ENCODE peak calls at places on chromosomes 13 and 19, in five cellular contexts. X is sigmoid colon, P is stomach, I is SK-N-SH, Y is K562. G is an unnamed sample.

GRCh38 chr13:23696610-23697009 is 126.4 kb downstream of the TNFRSF19 start:
- DNase-seq in Y (no peak), P (no peak), X (no peak), I (no peak), G (no peak)

GRCh38 chr19:4467835-4468234 is 4.3 kb upstream of the HDGFL2 start:
- DNase-seq in I (no peak), P (no peak), X (no peak), Y (no peak), G (no peak)

GRCh38 chr13:102405499-102406079 is 3.7 kb upstream of the FGF14 start:
- DNase-seq in I (no peak), Y (no peak), P (no peak), X (no peak), G (no peak)

GRCh38 chr19:28644261-28644660 is 568.7 kb downstream of the UQCRFS1 start:
- DNase-seq in X (no peak), I (no peak), P (no peak), Y (no peak), G (no peak)

GRCh38 chr13:28100149-28101121 is at the start of gene FLT3:
- DNase-seq in X (no peak), I (peak; percentile 59), P (peak; percentile 37), Y (peak; percentile 11), G (peak; percentile 62)

GRCh38 chr13:49927755-49928154 is 8.4 kb downstream of the SPRYD7 start:
- DNase-seq in X (no peak), Y (no peak), I (no peak), P (no peak), G (no peak)

GRCh38 chr13:97502691-97503090 is 68.7 kb downstream of the RAP2A start:
- DNase-seq in P (no peak), Y (no peak), X (no peak), I (no peak), G (no peak)

GRCh38 chr19:2462635-2463421 is 6.1 kb upstream of the LMNB2 start:
- DNase-seq in I (peak; percentile 84), Y (no peak), X (peak; percentile 95), P (peak; percentile 83), G (peak; percentile 82)

GRCh38 chr13:23622991-23623390 is 52.8 kb downstream of the TNFRSF19 start:
- DNase-seq in Y (no peak), X (no peak), P (no peak), I (no peak), G (no peak)

GRCh38 chr13:85698236-85698635 is 101.0 kb downstream of the SLITRK6 start:
- DNase-seq in Y (no peak), I (no peak), P (no peak), X (no peak), G (no peak)

GRCh38 chr13:88701551-88701950 is 1030.4 kb downstream of the SLITRK5 start:
- DNase-seq in X (no peak), Y (no peak), P (no peak), I (no peak), G (no peak)

GRCh38 chr19:33340991-33341390 is 32.5 kb upstream of the CEBPG start:
- DNase-seq in X (no peak), I (no peak), Y (no peak), P (no peak), G (no peak)
- TF ChIP-seq POLR2AphosphoS5 in X (no peak), I (no peak), Y (no peak), P (no peak), G (no peak)

GRCh38 chr19:1213391-1214286 is 8.1 kb downstream of the STK11 start:
- DNase-seq in X (peak; percentile 91), Y (no peak), P (peak; percentile 73), I (peak; percentile 57), G (peak; percentile 78)
- H3K27ac ChIP-seq in X (peak overlapping the region; percentile 77), Y (no peak overlapping the region), P (peak overlapping the region; percentile 88), I (peak overlapping the region; percentile 90), G (peak overlapping the region; percentile 88)

GRCh38 chr19:13600802-13601201 is 94.5 kb upstream of the CACNA1A start:
- DNase-seq in X (no peak), Y (no peak), I (no peak), P (no peak), G (no peak)
- TF ChIP-seq EP300 in X (no peak), Y (no peak), I (no peak), P (no peak), G (no peak)

GRCh38 chr19:14472202-14472961 is 2.8 kb downstream of the PTGER1 start:
- DNase-seq in I (peak; percentile 96), P (peak; percentile 70), X (no peak), Y (peak; percentile 90), G (peak; percentile 76)
- TF ChIP-seq POLR2AphosphoS5 in I (no peak), P (no peak), X (peak; percentile 46), Y (no peak), G (peak; percentile 15)

GRCh38 chr13:98719527-98720250 is 32.8 kb downstream of the SLC15A1 start:
- DNase-seq in P (no peak), X (no peak), Y (no peak), I (no peak), G (no peak)
- H3K27ac ChIP-seq in P (no peak overlapping the region), X (no peak overlapping the region), Y (no peak overlapping the region), I (no peak overlapping the region), G (no peak overlapping the region)